ENCODE peak calls at places on chromosome 21, in four cellular contexts. D is astrocyte, U is spleen, L is AG09309. R is an unnamed sample.
A peak's percentile ranks its signal among the peaks of the same experiment; 100 is the strongest.

GRCh38 chr21:41598561-41599511 is 90.9 kb upstream of the TMPRSS2 start:
- DNase-seq in D (no peak), U (no peak), L (no peak), R (no peak)

GRCh38 chr21:41358193-41359166 is 3.3 kb upstream of the MX2 start:
- DNase-seq in D (no peak), U (peak; percentile 61), L (no peak), R (no peak)

GRCh38 chr21:46564391-46564790 is 40.5 kb downstream of the S100B start:
- DNase-seq in D (no peak), U (no peak), L (no peak), R (peak; percentile 54)

GRCh38 chr21:32726742-32727477 is 903 bp downstream of the SYNJ1 start:
- DNase-seq in D (no peak), U (no peak), L (no peak), R (peak; percentile 15)

GRCh38 chr21:45882641-45883040 is 98.9 kb upstream of the COL6A1 start:
- DNase-seq in D (no peak), U (peak; percentile 21), L (no peak), R (no peak)

GRCh38 chr21:46252840-46253239 is 24.3 kb upstream of the LSS start:
- DNase-seq in D (no peak), U (no peak), L (no peak), R (no peak)

GRCh38 chr21:32712043-32712442 is 15.8 kb downstream of the SYNJ1 start:
- DNase-seq in D (no peak), U (no peak), L (no peak), R (no peak)

GRCh38 chr21:30268608-30269197 is 14.0 kb downstream of the KRTAP24-1 start:
- DNase-seq in D (no peak), U (no peak), L (no peak), R (no peak)

GRCh38 chr21:45004481-45005263 is 64.8 kb downstream of the SLX9 start:
- DNase-seq in D (peak; percentile 50), U (peak; percentile 62), L (no peak), R (no peak)

GRCh38 chr21:46227811-46228344 is 696 bp downstream of the LSS start:
- DNase-seq in D (no peak), U (peak; percentile 84), L (no peak), R (no peak)

GRCh38 chr21:45970674-45971486 is 10.7 kb upstream of the COL6A1 start:
- DNase-seq in D (no peak), U (peak; percentile 81), L (no peak), R (no peak)

GRCh38 chr21:45981641-45982255 is at the start of gene COL6A1:
- DNase-seq in D (peak; percentile 34), U (peak; percentile 83), L (no peak), R (peak; percentile 78)

GRCh38 chr21:45547211-45547900 is 5.1 kb upstream of the SLC19A1 start:
- DNase-seq in D (no peak), U (no peak), L (no peak), R (no peak)

GRCh38 chr21:45018131-45019075 is 56.0 kb upstream of the ADARB1 start:
- DNase-seq in D (no peak), U (peak; percentile 68), L (no peak), R (no peak)

GRCh38 chr21:32448803-32449594 is 36.5 kb downstream of the EVA1C start:
- DNase-seq in D (peak; percentile 80), U (no peak), L (peak; percentile 61), R (peak; percentile 76)

GRCh38 chr21:38249879-38250278 is 6.9 kb upstream of the KCNJ15 start:
- DNase-seq in D (no peak), U (no peak), L (no peak), R (no peak)

GRCh38 chr21:37783016-37783415 is 133.2 kb downstream of the KCNJ6 start:
- DNase-seq in D (peak; percentile 66), U (no peak), L (no peak), R (peak; percentile 78)

GRCh38 chr21:27954806-27955205 is 987.9 kb upstream of the ADAMTS5 start:
- DNase-seq in D (peak; percentile 55), U (no peak), L (peak; percentile 79), R (peak; percentile 23)

GRCh38 chr21:44761747-44762208 is 39.8 kb downstream of the UBE2G2 start:
- DNase-seq in D (no peak), U (peak; percentile 70), L (no peak), R (no peak)

GRCh38 chr21:45541221-45542039 is 810 bp downstream of the SLC19A1 start:
- DNase-seq in D (peak; percentile 21), U (peak; percentile 96), L (no peak), R (peak; percentile 44)

GRCh38 chr21:17428484-17428869 is 84.4 kb upstream of the CXADR start:
- DNase-seq in D (no peak), U (no peak), L (no peak), R (no peak)

GRCh38 chr21:37829447-37829846 is 86.8 kb downstream of the KCNJ6 start:
- DNase-seq in D (peak; percentile 61), U (peak; percentile 80), L (peak; percentile 27), R (peak; percentile 78)

GRCh38 chr21:26719750-26720149 is 125.5 kb downstream of the ADAMTS1 start:
- DNase-seq in D (no peak), U (no peak), L (no peak), R (peak; percentile 17)

GRCh38 chr21:46646541-46647154 is 11.2 kb downstream of the PRMT2 start:
- DNase-seq in D (no peak), U (no peak), L (no peak), R (no peak)

GRCh38 chr21:42319851-42320602 is 4.8 kb upstream of the TFF3 start:
- DNase-seq in D (no peak), U (peak; percentile 80), L (no peak), R (no peak)

GRCh38 chr21:17436626-17437111 is 76.2 kb upstream of the CXADR start:
- DNase-seq in D (no peak), U (no peak), L (no peak), R (no peak)

GRCh38 chr21:27094182-27094948 is 127.5 kb upstream of the ADAMTS5 start:
- DNase-seq in D (no peak), U (no peak), L (peak; percentile 38), R (peak; percentile 61)

GRCh38 chr21:32278068-32278467 is 781 bp downstream of the MIS18A start:
- DNase-seq in D (no peak), U (no peak), L (no peak), R (no peak)

DNA sequence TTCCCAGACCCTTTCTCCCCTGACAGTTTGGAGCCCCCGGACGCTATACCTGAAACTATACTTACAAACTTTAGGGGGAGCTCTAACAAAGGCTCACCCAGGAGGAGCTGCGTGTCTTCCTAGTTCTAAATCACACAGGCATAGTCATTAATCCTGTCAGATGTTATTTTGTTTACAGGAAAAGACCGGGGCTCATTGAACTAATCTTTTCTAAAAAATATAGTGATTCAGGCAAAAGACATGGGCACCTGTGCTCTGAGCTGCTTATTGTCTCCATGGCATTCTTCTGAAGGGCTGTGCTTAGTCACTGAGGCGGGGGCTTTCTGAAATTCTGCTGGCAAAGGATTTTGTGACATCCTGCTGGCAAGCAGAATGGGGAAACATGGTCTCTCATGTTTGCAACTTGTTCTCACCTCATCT is 1577.0 kb downstream of the NCAM2 start:
- DNase-seq in D (no peak), U (no peak), L (no peak), R (no peak)
- TF ChIP-seq CTCF in D (peak; percentile 7), U (no peak), L (no peak), R (no peak)

GRCh38 chr21:34266322-34266721 is 97.5 kb upstream of the KCNE2 start:
- DNase-seq in D (no peak), U (no peak), L (no peak), R (no peak)

GRCh38 chr21:34263629-34264028 is 100.2 kb upstream of the KCNE2 start:
- DNase-seq in D (no peak), U (no peak), L (no peak), R (no peak)

GRCh38 chr21:34260598-34260997 is 103.2 kb upstream of the KCNE2 start:
- DNase-seq in D (no peak), U (no peak), L (no peak), R (no peak)

GRCh38 chr21:34261841-34262832 is 101.7 kb upstream of the KCNE2 start:
- DNase-seq in D (no peak), U (no peak), L (no peak), R (no peak)
- H3K4me3 ChIP-seq in D (no peak overlapping the region), U (no peak overlapping the region), L (no peak overlapping the region), R (no peak overlapping the region)

GRCh38 chr21:34636961-34637360 is 22.0 kb upstream of the RCAN1 start:
- DNase-seq in D (no peak), U (no peak), L (no peak), R (no peak)
- TF ChIP-seq CTCF in D (no peak), U (no peak), L (no peak), R (no peak)

DNA sequence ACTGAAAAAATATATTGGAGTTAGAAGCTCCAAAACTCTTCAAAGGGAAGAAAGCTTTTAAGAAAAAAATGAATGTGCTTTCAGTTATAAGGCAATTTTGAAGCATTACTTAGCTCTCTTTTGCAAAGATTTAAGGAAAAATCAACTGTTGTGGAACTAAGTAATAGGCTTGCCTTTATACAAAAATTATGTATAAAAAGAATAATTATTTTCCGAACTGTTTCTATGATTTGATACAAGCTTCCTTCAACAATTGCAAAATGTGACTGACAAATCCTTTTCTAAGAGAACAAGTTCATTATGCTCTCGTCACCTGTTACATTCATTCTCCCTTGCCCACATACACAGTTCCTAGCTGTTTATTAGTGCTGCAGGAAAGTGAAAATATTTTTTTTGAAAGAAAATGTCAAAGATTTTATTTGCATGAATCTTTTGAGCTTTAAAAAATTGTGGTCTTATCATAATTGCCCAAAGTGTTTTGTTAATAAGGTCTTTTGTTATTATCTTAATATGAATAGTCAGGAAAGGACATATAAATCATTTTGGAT is 466.2 kb downstream of the USP25 start:
- DNase-seq in D (peak; percentile 25), U (no peak), L (no peak), R (no peak)
- H3K4me3 ChIP-seq in D (peak overlapping the region; percentile 75), U (no peak overlapping the region), L (peak overlapping the region; percentile 44), R (peak overlapping the region; percentile 59)

GRCh38 chr21:15037095-15037730 is 27.6 kb downstream of the NRIP1 start:
- DNase-seq in D (no peak), U (no peak), L (no peak), R (no peak)
- TF ChIP-seq CTCF in D (no peak), U (no peak), L (no peak), R (no peak)

DNA sequence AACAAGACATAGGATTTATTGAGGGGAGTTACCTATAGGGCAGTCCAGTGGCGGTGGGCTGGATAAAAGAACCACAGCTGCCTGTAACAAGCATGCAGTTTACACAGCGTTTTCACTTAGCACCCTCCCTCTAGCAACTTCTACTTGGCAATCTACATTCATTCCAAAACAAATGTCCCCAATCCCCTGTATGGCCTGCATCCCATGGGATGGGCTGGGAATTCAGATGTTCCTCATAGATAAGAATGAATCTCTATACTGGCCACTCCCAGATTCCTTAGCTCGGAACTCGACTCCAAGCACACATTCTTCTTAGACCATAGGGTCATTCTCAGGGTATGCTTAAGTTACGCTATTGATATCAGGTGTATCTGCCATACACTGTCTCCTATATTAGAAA is 33.3 kb downstream of the PCP4 start:
- DNase-seq in D (no peak), U (no peak), L (no peak), R (no peak)
- H3K4me3 ChIP-seq in D (no peak overlapping the region), U (no peak overlapping the region), L (no peak overlapping the region), R (no peak overlapping the region)